ENCODE peak calls at places on chromosomes 4 and X, in eight cellular contexts. N, R, W, S, C, P, Z and G are unnamed samples.

GRCh38 chrX:6856471-6856870 is 291.0 kb upstream of the STS start:
- DNase-seq in P (no peak), W (no peak), R (no peak), C (no peak), S (no peak), Z (no peak), N (no peak), G (no peak)

GRCh38 chr4:4950891-4951290 is 68.4 kb downstream of the CYTL1 start:
- DNase-seq in N (no peak), S (no peak), Z (no peak), W (no peak), R (no peak), C (no peak), P (no peak), G (no peak)

GRCh38 chrX:2707334-2707760 is 16.3 kb downstream of the CD99 start:
- DNase-seq in P (peak; percentile 89), N (peak; percentile 77), S (peak; percentile 57), R (peak; percentile 55), C (no peak), W (peak; percentile 57), Z (peak; percentile 98), G (peak; percentile 97)

GRCh38 chr4:6885953-6886557 is 23.6 kb upstream of the TBC1D14 start:
- DNase-seq in Z (peak; percentile 63), W (peak; percentile 54), R (peak; percentile 86), S (no peak), N (peak; percentile 45), P (peak; percentile 92), C (peak; percentile 60), G (peak; percentile 56)

GRCh38 chr4:15327311-15328298 is 100.2 kb upstream of the C1QTNF7 start:
- DNase-seq in R (no peak), C (no peak), W (no peak), P (no peak), S (no peak), Z (peak; percentile 84), N (no peak), G (no peak)

GRCh38 chrX:39928704-39929439 is 168.9 kb downstream of the BCOR start:
- DNase-seq in P (peak; percentile 35), R (peak; percentile 55), W (no peak), Z (no peak), N (no peak), S (no peak), C (no peak), G (no peak)

GRCh38 chr4:16860506-16860905 is 37.9 kb downstream of the LDB2 start:
- DNase-seq in C (no peak), N (no peak), S (no peak), Z (peak; percentile 96), R (no peak), P (no peak), W (no peak), G (no peak)

GRCh38 chr4:41535911-41536361 is 2.0 kb upstream of the LIMCH1 start:
- DNase-seq in R (no peak), S (no peak), C (no peak), W (no peak), Z (no peak), N (no peak), P (no peak), G (no peak)

GRCh38 chr4:65911720-65912119 is 241.4 kb upstream of the EPHA5 start:
- DNase-seq in R (no peak), C (no peak), W (no peak), S (no peak), Z (no peak), P (no peak), N (no peak), G (no peak)

GRCh38 chr4:36722986-36723385 is 441.6 kb downstream of the DTHD1 start:
- DNase-seq in C (no peak), W (no peak), N (no peak), R (no peak), P (no peak), S (no peak), Z (no peak), G (no peak)

GRCh38 chrX:130916636-130917422 is 13.8 kb upstream of the ENOX2 start:
- DNase-seq in N (peak; percentile 48), R (peak; percentile 40), P (no peak), S (peak; percentile 56), W (peak; percentile 21), C (peak; percentile 42), Z (peak; percentile 10), G (peak; percentile 46)

GRCh38 chr4:164154416-164154815 is 599.5 kb upstream of the SMIM31 start:
- DNase-seq in R (no peak), N (no peak), C (no peak), S (no peak), Z (no peak), W (no peak), P (no peak), G (no peak)

GRCh38 chrX:13647709-13648212 is 5.2 kb upstream of the TCEANC start:
- DNase-seq in R (peak; percentile 93), S (no peak), W (no peak), P (peak; percentile 82), C (peak; percentile 61), N (no peak), Z (peak; percentile 27), G (no peak)

GRCh38 chrX:74450803-74451449 is 29.6 kb downstream of the SLC16A2 start:
- DNase-seq in N (no peak), W (no peak), C (no peak), Z (peak; percentile 92), R (no peak), P (no peak), S (no peak), G (no peak)

GRCh38 chr4:101655005-101655404 is 135.5 kb upstream of the BANK1 start:
- DNase-seq in N (no peak), W (no peak), S (no peak), P (no peak), Z (no peak), R (no peak), C (no peak), G (no peak)

GRCh38 chrX:71291381-71291780 is 7.9 kb downstream of the NONO start:
- DNase-seq in N (no peak), P (no peak), R (no peak), Z (no peak), W (no peak), C (no peak), S (no peak), G (no peak)

GRCh38 chr4:85498068-85498733 is 23.3 kb downstream of the ARHGAP24 start:
- DNase-seq in W (no peak), Z (peak; percentile 73), N (peak; percentile 49), S (no peak), R (peak; percentile 7), P (peak; percentile 82), C (peak; percentile 50), G (no peak)

GRCh38 chrX:15098505-15098904 is 171.4 kb downstream of the ASB9 start:
- DNase-seq in W (no peak), P (no peak), S (no peak), R (no peak), C (no peak), Z (no peak), N (no peak), G (no peak)

GRCh38 chr4:100095729-100096595 is 94.3 kb downstream of the DDIT4L start:
- DNase-seq in W (peak; percentile 60), N (peak; percentile 50), P (peak; percentile 92), S (peak; percentile 66), R (peak; percentile 52), Z (peak; percentile 75), C (peak; percentile 32), G (peak; percentile 53)

GRCh38 chrX:19513383-19513782 is 1.9 kb downstream of the MAP3K15 start:
- DNase-seq in R (no peak), S (no peak), N (no peak), Z (no peak), C (no peak), W (no peak), P (no peak), G (no peak)